ENCODE peak calls at places on chromosome 2, in ten cellular contexts. A, Z, I, U, X, T, R, K, S and O are unnamed samples.

GRCh38 chr2:152820048-152820447 is 101.6 kb downstream of the ARL6IP6 start:
- DNase-seq in T (no peak), X (no peak), S (no peak), U (no peak), I (no peak), R (no peak), Z (no peak), K (no peak), A (no peak), O (no peak)

GRCh38 chr2:17171446-17172049 is 346.7 kb downstream of the RAD51AP2 start:
- DNase-seq in Z (no peak), R (peak), X (no peak), K (no peak), I (peak), A (no peak), S (no peak), T (peak), U (peak), O (peak)

GRCh38 chr2:180012523-180012922 is 5.4 kb upstream of the CWC22 start:
- DNase-seq in Z (no peak), T (no peak), U (no peak), S (no peak), R (peak), K (no peak), A (no peak), X (no peak), I (no peak), O (no peak)

GRCh38 chr2:72864500-72864899 is 22.7 kb upstream of the SPR start:
- DNase-seq in K (no peak), Z (no peak), S (no peak), R (peak), U (no peak), I (no peak), A (no peak), X (no peak), T (no peak), O (no peak)

GRCh38 chr2:108266218-108266617 is 22.5 kb upstream of the SULT1C2 start:
- DNase-seq in T (no peak), R (no peak), K (no peak), Z (no peak), U (no peak), I (no peak), S (no peak), A (no peak), X (no peak), O (no peak)

GRCh38 chr2:141271346-141271745 is 859.5 kb downstream of the LRP1B start:
- DNase-seq in Z (no peak), T (no peak), U (no peak), X (no peak), A (no peak), I (no peak), R (no peak), K (no peak), S (no peak), O (no peak)

GRCh38 chr2:204645018-204645775 is 99.9 kb downstream of the PARD3B start:
- DNase-seq in S (no peak), R (peak), X (no peak), Z (peak), A (no peak), I (no peak), T (no peak), U (no peak), K (no peak), O (no peak)

GRCh38 chr2:201996681-201997254 is 36.9 kb upstream of the FZD7 start:
- DNase-seq in A (no peak), K (no peak), S (no peak), X (no peak), R (no peak), I (no peak), Z (no peak), U (no peak), T (peak), O (no peak)

GRCh38 chr2:179263460-179264237 is 983 bp downstream of the SESTD1 start:
- DNase-seq in X (no peak), R (peak), K (peak), U (peak), Z (no peak), A (no peak), I (peak), S (peak), T (peak), O (peak)

GRCh38 chr2:9739508-9739907 is 103.8 kb upstream of the TAF1B start:
- DNase-seq in X (no peak), S (peak), A (peak), I (no peak), K (no peak), T (peak), U (no peak), R (peak), Z (no peak), O (no peak)

DNA sequence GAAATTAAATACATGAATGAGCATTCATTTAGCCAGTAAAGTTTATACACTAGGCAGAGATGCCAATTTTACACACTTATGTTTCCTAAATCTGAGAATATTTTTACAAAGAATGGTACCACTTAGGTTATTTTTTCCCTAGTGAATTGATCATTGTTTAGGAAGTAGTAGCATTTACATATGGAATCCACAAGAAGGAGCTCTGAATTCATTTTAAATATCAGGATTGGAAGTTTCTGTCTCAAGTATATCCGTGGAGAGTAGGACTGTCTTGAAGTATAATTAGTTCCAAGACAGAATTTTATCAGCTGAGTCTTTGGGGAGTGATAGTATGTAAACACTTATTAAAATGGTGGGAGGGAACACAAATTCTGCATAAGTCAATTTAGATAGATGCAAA is 82.2 kb upstream of the FAM98A start:
- DNase-seq in A (no peak), K (no peak), I (no peak), X (no peak), R (peak), T (no peak), U (no peak), Z (peak), S (no peak), O (no peak)
- TF ChIP-seq CTCF in A (no peak), K (no peak), I (no peak), X (no peak), R (no peak), T (no peak), U (no peak), Z (peak), S (no peak), O (peak)

GRCh38 chr2:16160281-16161084 is 220.1 kb downstream of the MYCN start:
- DNase-seq in A (no peak), Z (no peak), I (no peak), S (no peak), U (no peak), K (no peak), X (no peak), T (no peak), R (no peak), O (no peak)
- TF ChIP-seq CTCF in A (no peak), Z (no peak), I (no peak), S (no peak), U (no peak), K (no peak), X (no peak), T (no peak), R (no peak), O (no peak)

GRCh38 chr2:228181098-228182019 is at the start of gene SPHKAP:
- DNase-seq in I (peak), T (no peak), R (no peak), Z (no peak), A (no peak), U (peak), K (no peak), X (no peak), S (no peak), O (peak)

GRCh38 chr2:228180126-228181097 is 1.1 kb downstream of the SPHKAP start:
- DNase-seq in T (no peak), I (peak), U (peak), Z (no peak), A (no peak), S (no peak), K (no peak), R (no peak), X (no peak), O (peak)
- TF ChIP-seq CTCF in T (no peak), I (no peak), U (no peak), Z (no peak), A (no peak), S (no peak), K (no peak), R (no peak), X (no peak), O (no peak)

DNA sequence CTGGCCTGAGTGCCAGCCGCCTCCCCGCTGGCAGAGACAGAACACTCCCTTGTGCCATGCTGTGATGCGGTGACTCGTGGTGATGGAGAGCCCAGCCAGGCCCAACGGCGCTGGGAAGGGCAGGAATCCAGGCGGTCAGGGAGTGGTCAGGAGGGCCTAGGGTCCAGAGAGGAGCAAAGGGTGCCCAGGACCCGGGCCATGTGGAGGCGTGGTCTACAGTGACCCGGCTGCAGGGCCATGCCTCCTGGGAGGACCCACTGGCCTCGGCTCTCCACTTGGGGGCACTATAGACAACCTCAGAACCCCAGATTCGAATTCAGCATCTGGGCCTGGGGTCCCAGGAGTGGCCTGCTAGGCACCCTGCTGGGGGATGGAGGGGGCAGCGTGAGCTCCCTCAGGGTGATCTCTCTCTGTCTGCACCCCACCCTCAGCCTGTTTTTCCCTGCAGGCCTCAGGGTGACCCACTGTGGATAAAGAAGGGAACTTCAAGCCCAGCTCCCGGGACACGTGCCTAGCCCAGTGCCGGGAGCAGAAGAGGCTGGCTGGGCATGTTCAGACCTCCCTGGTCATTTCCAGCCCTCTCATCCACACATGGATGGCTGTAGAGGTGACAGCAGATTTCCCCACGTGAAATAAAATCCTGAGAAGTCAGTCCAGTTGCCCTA is 13.0 kb downstream of the AMER3 start:
- DNase-seq in Z (no peak), K (no peak), A (no peak), R (no peak), T (no peak), I (peak), U (no peak), S (no peak), X (no peak), O (no peak)
- TF ChIP-seq CTCF in Z (no peak), K (no peak), A (no peak), R (no peak), T (no peak), I (peak), U (no peak), S (no peak), X (no peak), O (no peak)

DNA sequence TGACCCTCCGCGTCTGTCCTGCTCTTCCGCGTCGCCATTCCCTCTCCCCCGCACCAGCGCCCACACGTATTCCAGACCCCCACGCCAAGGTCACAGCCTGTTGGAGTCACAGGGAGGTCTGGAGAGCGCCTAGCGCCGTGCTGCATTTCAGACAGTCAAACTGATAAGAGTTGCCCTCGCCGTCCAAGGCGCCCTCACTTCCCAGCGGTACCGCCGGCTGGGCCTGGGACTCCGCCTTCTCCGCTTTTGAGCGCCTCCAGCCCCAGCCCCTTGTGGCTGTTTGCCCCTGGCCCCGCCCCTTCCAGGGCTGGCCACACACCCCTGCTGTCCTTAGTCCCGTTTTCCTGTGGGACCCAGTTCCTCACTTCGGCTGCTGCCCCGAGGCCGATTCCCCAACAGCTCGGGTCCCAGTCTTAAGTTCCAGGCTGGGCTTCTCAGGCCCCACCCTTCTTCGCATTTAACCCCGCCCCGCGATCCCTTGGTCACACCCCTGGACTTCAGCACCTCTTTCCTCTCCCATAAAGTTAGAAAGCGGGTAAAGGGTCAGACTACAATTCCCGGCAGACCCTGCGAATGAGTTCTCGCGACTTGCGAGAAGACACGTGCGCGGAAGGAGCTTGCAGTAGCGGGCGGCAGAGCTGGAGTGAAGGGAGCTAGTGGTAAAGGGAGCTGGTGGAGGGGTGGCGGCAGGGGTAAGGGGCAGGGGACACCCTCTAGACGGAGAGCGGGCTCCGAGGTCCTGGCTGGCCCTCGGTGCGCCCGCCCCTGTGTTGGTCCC is at the start of gene GMPPA:
- DNase-seq in X (peak), T (peak), K (peak), R (peak), Z (peak), A (peak), I (peak), U (peak), S (peak), O (peak)
- TF ChIP-seq CTCF in X (no peak), T (no peak), K (no peak), R (no peak), Z (no peak), A (no peak), I (no peak), U (no peak), S (no peak), O (no peak)

DNA sequence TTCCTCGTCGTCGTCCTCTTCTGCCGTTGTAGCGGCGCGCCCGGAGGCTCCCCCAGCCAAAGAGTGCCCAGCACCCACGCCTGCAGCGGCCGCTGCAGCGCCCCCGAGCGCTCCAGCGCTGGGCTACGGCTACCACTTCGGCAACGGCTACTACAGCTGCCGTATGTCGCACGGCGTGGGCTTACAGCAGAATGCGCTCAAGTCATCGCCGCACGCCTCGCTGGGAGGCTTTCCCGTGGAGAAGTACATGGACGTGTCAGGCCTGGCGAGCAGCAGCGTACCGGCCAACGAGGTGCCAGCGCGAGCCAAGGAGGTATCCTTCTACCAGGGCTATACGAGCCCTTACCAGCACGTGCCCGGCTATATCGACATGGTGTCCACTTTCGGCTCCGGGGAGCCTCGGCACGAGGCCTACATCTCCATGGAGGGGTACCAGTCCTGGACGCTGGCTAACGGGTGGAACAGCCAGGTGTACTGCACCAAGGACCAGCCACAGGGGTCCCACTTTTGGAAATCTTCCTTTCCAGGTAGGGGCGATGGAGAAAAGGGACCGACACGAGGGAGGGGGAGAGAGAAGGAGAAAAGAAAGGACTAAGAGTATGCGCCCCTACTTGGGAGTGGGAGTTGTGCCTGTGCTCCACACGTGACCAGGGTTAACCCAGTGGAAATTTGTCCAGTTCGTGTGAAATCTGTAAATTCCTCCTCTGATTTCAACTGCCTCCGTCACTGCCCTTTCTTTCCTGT is 796 bp downstream of the HOXD13 start:
- DNase-seq in K (no peak), A (no peak), U (no peak), S (no peak), X (no peak), Z (no peak), R (no peak), T (no peak), I (no peak), O (peak)
- TF ChIP-seq CTCF in K (no peak), A (no peak), U (no peak), S (no peak), X (no peak), Z (peak), R (no peak), T (no peak), I (no peak), O (no peak)

GRCh38 chr2:23199115-23199918 is 185.7 kb upstream of the KLHL29 start:
- DNase-seq in Z (no peak), K (no peak), S (no peak), A (no peak), I (peak), U (no peak), X (no peak), R (peak), T (peak), O (peak)
- TF ChIP-seq CTCF in Z (peak), K (no peak), S (peak), A (peak), I (peak), U (peak), X (peak), R (peak), T (peak), O (peak)